ENCODE peak calls at places on chromosomes 7 and 10, in four cellular contexts. D, B, K and C are unnamed samples.

GRCh38 chr10:112801004-112801403 is 149.0 kb upstream of the TCF7L2 start:
- DNase-seq in D (no peak), B (peak), K (no peak), C (no peak)

GRCh38 chr10:78727251-78727650 is 341.5 kb upstream of the ZMIZ1 start:
- DNase-seq in D (no peak), B (peak), K (no peak), C (no peak)

GRCh38 chr7:158645842-158646241 is 58.2 kb upstream of the PTPRN2 start:
- DNase-seq in D (no peak), B (no peak), K (no peak), C (no peak)

GRCh38 chr7:30421647-30422196 is 56.9 kb downstream of the NOD1 start:
- DNase-seq in D (no peak), B (no peak), K (no peak), C (no peak)

GRCh38 chr10:113126506-113127192 is 176.6 kb downstream of the TCF7L2 start:
- DNase-seq in D (peak), B (peak), K (peak), C (peak)

GRCh38 chr10:94851263-94851662 is 87.2 kb upstream of the CYP2C9 start:
- DNase-seq in D (no peak), B (no peak), K (no peak), C (no peak)

GRCh38 chr10:64130152-64130551 is 609.0 kb downstream of the REEP3 start:
- DNase-seq in D (no peak), B (no peak), K (no peak), C (no peak)

GRCh38 chr10:44864637-44865288 is 46.4 kb upstream of the TMEM72 start:
- DNase-seq in D (peak), B (peak), K (peak), C (peak)

GRCh38 chr7:23020742-23021401 is 6.9 kb upstream of the HYCC1 start:
- DNase-seq in D (no peak), B (no peak), K (no peak), C (no peak)

GRCh38 chr7:34453150-34453549 is 204.9 kb upstream of the NPSR1 start:
- DNase-seq in D (no peak), B (no peak), K (no peak), C (no peak)

GRCh38 chr10:111233439-111233838 is 156.6 kb downstream of the ADRA2A start:
- DNase-seq in D (no peak), B (no peak), K (no peak), C (no peak)

GRCh38 chr10:28684986-28685580 is 7.8 kb downstream of the BAMBI start:
- DNase-seq in D (no peak), B (no peak), K (no peak), C (no peak)

DNA sequence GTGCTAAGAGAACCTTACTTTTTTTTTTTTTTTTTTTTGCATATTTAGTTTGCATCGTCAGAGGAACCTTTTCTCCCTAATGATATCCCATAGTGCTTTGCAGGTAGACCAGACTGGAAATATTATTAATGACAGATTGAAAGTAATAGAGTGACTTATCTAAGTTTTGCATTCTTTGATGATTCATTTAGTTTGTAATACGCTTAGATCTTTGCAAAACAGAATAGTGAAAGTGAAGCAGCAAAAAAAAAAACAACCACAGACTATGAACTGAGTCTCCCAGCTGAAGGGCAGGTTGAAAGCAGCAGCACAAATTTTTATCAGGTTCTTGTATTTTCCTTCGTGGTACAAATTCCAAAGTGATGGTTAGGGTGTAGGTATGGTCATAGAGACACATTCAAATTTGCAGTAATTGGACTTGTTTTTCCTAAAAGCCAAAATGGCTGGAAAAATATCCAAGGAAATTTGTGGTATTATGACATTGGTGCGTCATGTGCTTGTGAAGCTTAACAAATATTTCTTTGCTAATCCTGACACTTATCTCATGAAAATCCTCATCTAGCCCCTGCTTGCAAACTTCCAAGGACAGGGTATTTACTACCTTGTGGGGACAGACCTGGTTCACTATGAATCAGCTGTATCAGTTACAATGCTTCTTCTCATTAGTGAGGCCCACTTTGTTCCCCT is 81.8 kb upstream of the CREB5 start:
- DNase-seq in D (no peak), B (no peak), K (no peak), C (no peak)
- H3K4me3 ChIP-seq in D (no peak), B (no peak), K (no peak), C (no peak)

DNA sequence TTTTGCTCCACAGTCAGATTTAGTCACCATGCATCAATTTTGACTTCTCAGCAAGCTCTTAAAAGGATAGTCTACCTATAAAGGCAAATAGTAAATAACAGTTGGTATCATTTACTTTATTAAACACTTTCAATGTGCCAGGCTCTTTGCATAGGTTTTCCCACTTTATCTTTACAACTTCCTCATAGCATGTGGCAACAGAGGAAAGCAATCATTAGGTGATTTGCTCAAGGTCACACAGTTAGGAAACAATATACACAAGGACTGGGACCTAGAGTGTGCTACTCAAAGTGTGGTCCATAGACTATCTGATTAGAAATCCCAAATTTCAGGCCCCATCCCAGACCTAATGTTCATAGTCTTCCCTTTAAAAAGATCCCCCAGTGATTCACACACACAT is 212.3 kb downstream of the MTERF1 start:
- DNase-seq in D (no peak), B (no peak), K (no peak), C (no peak)
- TF ChIP-seq POLR2A in D (no peak), B (no peak), K (no peak), C (no peak)

DNA sequence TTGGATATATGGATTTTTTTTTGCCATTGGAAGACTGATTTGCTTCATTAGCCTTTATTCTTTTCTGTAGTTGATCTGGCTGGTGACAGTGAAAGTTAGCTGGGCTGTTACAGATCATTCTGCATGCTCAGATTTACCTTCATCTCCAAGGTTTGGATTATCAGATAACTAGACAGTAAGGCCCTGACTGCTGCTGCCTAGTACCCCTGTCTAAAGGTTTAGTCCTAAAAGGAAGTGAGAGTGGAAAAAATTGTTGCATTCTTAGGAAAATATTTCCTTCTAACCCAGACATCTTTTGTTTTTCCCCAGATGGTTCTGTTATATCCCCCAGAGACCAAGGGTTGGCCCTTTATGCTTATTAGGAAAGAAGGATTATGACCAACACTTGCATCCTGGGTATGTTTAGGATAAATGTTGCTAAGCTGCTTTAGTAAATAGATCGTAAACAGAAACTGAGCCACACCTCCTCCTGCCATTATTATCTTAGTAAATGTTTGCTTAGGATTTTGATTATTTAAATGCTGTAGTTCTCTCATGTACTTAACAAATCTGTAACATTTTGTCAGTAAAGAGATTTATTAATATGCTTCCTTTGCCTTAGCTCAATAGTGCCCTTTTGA is 44.3 kb downstream of the MCU start:
- DNase-seq in D (no peak), B (no peak), K (no peak), C (no peak)
- H3K4me3 ChIP-seq in D (no peak), B (no peak), K (no peak), C (no peak)

GRCh38 chr7:1742555-1743303 is 72.7 kb downstream of the ELFN1 start:
- DNase-seq in D (peak), B (no peak), K (peak), C (peak)

GRCh38 chr7:1743481-1744230 is 73.6 kb downstream of the ELFN1 start:
- DNase-seq in D (no peak), B (no peak), K (no peak), C (no peak)

GRCh38 chr7:1741246-1741645 is 71.2 kb downstream of the ELFN1 start:
- DNase-seq in D (no peak), B (no peak), K (no peak), C (no peak)

GRCh38 chr7:1740214-1740613 is 70.1 kb downstream of the ELFN1 start:
- DNase-seq in D (no peak), B (no peak), K (no peak), C (no peak)

GRCh38 chr7:1741751-1742554 is 71.9 kb downstream of the ELFN1 start:
- DNase-seq in D (peak), B (no peak), K (no peak), C (peak)
- TF ChIP-seq POLR2A in D (no peak), B (no peak), K (no peak), C (no peak)

GRCh38 chr7:100573691-100574361 is at the start of gene SAP25:
- DNase-seq in D (peak), B (no peak), K (no peak), C (no peak)

GRCh38 chr7:100570954-100571828 is 2.5 kb downstream of the SAP25 start:
- DNase-seq in D (peak), B (no peak), K (no peak), C (no peak)

GRCh38 chr7:100572949-100573675 is 588 bp downstream of the SAP25 start:
- DNase-seq in D (peak), B (no peak), K (no peak), C (no peak)

GRCh38 chr7:100571829-100572116 is 1.9 kb downstream of the SAP25 start:
- DNase-seq in D (no peak), B (no peak), K (no peak), C (no peak)

GRCh38 chr7:100572281-100572948 is 1.3 kb downstream of the SAP25 start:
- DNase-seq in D (peak), B (no peak), K (no peak), C (no peak)
- H3K4me3 ChIP-seq in D (no peak), B (no peak), K (no peak), C (no peak)

DNA sequence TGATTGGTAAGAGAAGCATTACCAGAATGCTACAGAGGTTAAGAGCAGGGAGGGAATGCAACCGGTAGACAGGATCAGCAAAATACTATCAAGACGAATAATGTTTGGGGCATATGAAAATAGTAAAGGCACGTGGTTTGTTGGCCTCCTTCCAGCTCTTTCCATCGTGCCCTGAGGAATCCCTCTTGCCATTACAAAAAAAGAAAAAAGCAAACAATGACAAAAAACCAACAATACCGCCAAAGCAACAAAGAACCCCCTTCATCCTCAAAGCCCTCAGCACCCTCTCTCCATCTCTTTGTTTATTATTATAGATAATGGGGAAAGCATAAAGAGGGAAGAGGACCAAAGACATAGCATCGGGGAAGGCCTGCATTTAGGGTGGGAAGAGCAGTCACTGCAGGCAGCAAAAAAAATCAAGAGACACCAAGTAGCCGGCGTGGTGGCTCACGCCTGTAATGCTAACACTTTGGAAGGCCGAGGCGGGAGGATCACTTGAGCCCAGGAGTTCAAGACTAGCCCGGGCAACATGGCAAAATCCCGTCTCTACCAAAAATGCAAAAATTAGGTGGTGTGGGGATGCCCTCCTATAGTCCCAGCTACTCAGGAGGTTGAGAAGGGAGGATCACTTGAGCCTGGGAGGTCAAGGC is 78.0 kb downstream of the HIP1 start:
- DNase-seq in D (no peak), B (no peak), K (no peak), C (no peak)
- TF ChIP-seq POLR2A in D (no peak), B (no peak), K (no peak), C (no peak)

GRCh38 chr7:6402041-6402440 is 45.7 kb downstream of the DAGLB start:
- DNase-seq in D (no peak), B (no peak), K (no peak), C (no peak)

GRCh38 chr7:6398943-6399342 is 48.8 kb downstream of the DAGLB start:
- DNase-seq in D (no peak), B (no peak), K (no peak), C (no peak)

GRCh38 chr7:6401536-6401935 is 46.2 kb downstream of the DAGLB start:
- DNase-seq in D (no peak), B (no peak), K (no peak), C (no peak)

GRCh38 chr7:6395898-6396582 is 51.7 kb downstream of the DAGLB start:
- DNase-seq in D (no peak), B (no peak), K (no peak), C (peak)

DNA sequence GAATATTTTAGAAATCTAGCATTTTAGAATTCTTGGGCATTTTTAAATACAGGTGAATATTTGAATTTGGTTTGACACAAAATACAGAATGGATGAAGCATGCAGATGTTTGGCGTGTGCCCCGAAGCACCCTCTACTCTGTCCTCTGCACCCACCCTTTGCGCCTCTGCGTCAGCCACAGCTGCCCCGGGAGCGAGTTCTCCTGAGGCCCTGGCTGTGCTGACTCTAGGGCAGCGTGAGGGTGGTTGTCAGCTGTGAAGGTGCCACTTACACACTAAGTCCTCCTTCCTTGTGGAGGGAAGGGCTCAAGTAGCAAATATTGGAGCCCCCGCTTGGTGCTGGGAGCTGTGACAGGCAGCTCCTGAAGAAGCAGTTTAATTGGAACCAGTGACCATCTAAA is 48.4 kb downstream of the DAGLB start:
- DNase-seq in D (no peak), B (no peak), K (no peak), C (no peak)
- H3K4me3 ChIP-seq in D (no peak), B (no peak), K (no peak), C (no peak)

GRCh38 chr10:60444494-60445064 is 54.9 kb upstream of the ANK3 start:
- DNase-seq in D (no peak), B (no peak), K (no peak), C (no peak)
- TF ChIP-seq POLR2A in D (no peak), B (no peak), K (no peak), C (no peak)

DNA sequence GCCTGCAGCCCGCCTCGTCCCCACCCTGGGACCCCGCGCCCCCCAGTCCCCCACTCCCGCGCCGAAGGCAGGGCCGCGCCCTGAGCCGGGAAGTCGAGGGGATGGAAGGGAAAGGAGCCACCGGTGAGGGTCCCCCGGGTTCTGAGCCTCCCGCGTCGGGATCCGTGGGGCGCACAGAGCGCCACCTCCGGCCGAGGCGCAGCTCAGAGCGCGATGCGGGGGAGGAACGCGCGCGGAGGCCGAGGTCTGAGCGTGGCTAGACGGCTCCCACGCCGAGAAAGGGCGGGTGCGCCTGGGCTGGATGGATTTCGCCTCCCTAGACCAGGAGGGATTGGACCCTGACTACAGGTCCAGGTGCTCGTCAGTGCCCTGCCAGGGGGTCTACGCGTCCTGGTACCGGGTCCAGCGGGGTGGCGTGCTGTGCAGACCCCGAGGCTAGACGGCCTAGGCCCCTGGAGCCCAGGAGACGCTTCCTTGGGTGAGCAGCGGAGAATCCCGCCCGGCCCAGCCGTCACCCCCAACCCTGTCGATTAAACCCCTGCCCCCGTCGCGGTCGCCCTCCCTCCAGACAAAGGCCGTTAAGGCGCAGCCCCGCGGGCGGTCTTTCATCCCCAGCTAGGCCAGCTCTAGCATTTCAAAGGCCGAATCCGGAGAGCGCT is 986 bp upstream of the PDGFA start:
- DNase-seq in D (no peak), B (no peak), K (no peak), C (no peak)
- H3K4me3 ChIP-seq in D (peak), B (no peak), K (peak), C (no peak)

GRCh38 chr10:114632869-114633715 is 25.0 kb downstream of the ABLIM1 start:
- DNase-seq in D (peak), B (peak), K (no peak), C (no peak)
- TF ChIP-seq POLR2A in D (peak), B (no peak), K (no peak), C (no peak)